ENCODE peak calls at places on chromosomes 11 and 22, in five cellular contexts. U is fibroblast of lung; J is right cardiac atrium; Z is neural progenitor cell; G is naive thymus-derived CD4-positive, alpha-beta T cell. R is an unnamed sample. For H3K27me3, the result is how much of the 10 kb centered on the place peaks cover.

GRCh38 chr11:135074397-135074998 is 662.5 kb upstream of the B3GAT1 start:
- DNase-seq in U (no peak), J (no peak), Z (peak), G (no peak), R (no peak)

GRCh38 chr22:21876486-21877176 is 9.2 kb upstream of the MAPK1 start:
- DNase-seq in U (peak), J (no peak), Z (no peak), G (no peak), R (no peak)

GRCh38 chr22:49929553-49929979 is 11.1 kb downstream of the CRELD2 start:
- DNase-seq in U (no peak), J (peak), Z (peak), G (peak), R (peak)

GRCh38 chr11:93560534-93560933 is 17.3 kb upstream of the SMCO4 start:
- DNase-seq in U (no peak), J (no peak), Z (no peak), G (no peak), R (no peak)

GRCh38 chr22:37032134-37032534 is 12.6 kb downstream of the MPST start:
- DNase-seq in U (no peak), J (no peak), Z (no peak), G (no peak), R (no peak)

GRCh38 chr11:44690651-44691050 is 36.1 kb upstream of the TSPAN18 start:
- DNase-seq in U (no peak), J (no peak), Z (no peak), G (no peak), R (no peak)

GRCh38 chr11:93476796-93477195 is 66.4 kb downstream of the SMCO4 start:
- DNase-seq in U (peak), J (no peak), Z (no peak), G (no peak), R (no peak)

GRCh38 chr22:23675502-23676415 is 15.1 kb upstream of the RGL4 start:
- DNase-seq in U (no peak), J (peak), Z (no peak), G (no peak), R (no peak)

GRCh38 chr22:33188316-33188715 is 130.1 kb upstream of the SYN3 start:
- DNase-seq in U (no peak), J (no peak), Z (no peak), G (no peak), R (no peak)

GRCh38 chr11:132658696-132659095 is 873.6 kb downstream of the OPCML start:
- DNase-seq in U (no peak), J (no peak), Z (no peak), G (no peak), R (no peak)

GRCh38 chr11:108115495-108116140 is 5.7 kb upstream of the ACAT1 start:
- DNase-seq in U (peak), J (peak), Z (peak), G (no peak), R (no peak)
- H3K27ac ChIP-seq in U (peak), J (peak), Z (no peak), G (no peak), R (no peak)

GRCh38 chr11:71247551-71248250 is 4.7 kb downstream of the SHANK2 start:
- DNase-seq in U (no peak), J (no peak), Z (peak), G (no peak), R (no peak)

GRCh38 chr11:71248656-71249055 is 3.7 kb downstream of the SHANK2 start:
- DNase-seq in U (no peak), J (no peak), Z (no peak), G (no peak), R (no peak)

GRCh38 chr11:71250512-71251158 is 1.7 kb downstream of the SHANK2 start:
- DNase-seq in U (no peak), J (no peak), Z (peak), G (no peak), R (no peak)

GRCh38 chr11:71248251-71248570 is 4.2 kb downstream of the SHANK2 start:
- DNase-seq in U (no peak), J (no peak), Z (no peak), G (no peak), R (no peak)

GRCh38 chr11:71249301-71249700 is 3.1 kb downstream of the SHANK2 start:
- DNase-seq in U (no peak), J (no peak), Z (no peak), G (no peak), R (no peak)
- H3K27me3 ChIP-seq in U (under half), J (under half), Z (half or more), G (under half), R (under half)

DNA sequence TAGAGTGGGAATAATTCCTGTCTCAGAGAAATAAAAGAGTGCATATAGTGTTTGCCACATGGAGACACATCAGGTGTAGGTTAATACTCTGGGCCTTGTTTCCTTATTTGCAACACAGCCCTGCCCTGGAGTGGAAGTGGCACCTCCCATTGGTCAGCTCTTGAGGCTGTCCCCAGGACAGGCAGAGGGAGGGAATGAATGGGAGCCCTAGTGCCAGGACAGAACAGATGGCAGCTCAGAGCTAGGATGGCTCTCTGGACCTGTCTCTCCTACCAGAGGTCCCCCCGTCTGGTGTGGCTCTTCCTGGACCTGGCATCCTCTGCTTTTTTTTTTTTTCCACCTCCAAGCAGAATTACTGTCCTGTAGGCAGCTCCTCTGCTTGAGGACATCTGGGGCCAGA is 35.6 kb downstream of the LIMK2 start:
- DNase-seq in U (no peak), J (no peak), Z (peak), G (no peak), R (no peak)
- H3K27ac ChIP-seq in U (no peak), J (no peak), Z (peak), G (no peak), R (no peak)

GRCh38 chr11:123392813-123393212 is 37.3 kb upstream of the GRAMD1B start:
- DNase-seq in U (no peak), J (no peak), Z (no peak), G (no peak), R (no peak)
- H3K27me3 ChIP-seq in U (under half), J (under half), Z (under half), G (under half), R (under half)

DNA sequence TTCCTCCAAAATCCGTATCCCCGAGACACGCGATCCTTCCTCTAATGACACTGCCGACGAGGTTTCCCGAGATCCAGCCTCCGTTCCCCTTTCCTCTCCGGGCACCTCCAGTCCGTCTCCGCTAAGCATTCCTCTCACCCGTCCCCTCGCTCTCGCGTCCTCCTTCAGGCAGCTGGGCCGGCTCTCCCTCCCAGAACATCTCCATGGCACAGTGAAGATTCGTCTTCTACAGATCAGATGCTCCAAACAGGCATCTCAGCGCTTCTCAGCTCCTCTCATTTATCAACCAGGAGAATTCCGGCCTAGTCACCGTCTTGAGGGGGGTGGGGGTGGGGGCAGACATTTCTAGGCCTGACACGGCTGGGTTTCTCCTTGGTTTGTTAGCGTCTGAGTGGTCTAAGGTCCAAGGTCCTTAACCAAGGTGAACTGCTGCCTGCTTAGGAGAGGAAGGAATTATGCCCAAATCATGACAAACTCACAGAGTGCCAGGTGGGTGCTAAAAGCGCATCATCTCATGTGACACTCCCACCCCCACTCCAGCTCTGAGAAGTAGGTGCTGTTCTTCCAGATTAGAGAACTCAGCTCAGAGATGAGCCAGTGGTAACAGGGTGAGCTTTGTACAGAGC is at the start of gene SPTBN2:
- DNase-seq in U (no peak), J (no peak), Z (peak), G (no peak), R (no peak)
- H3K27ac ChIP-seq in U (no peak), J (no peak), Z (no peak), G (no peak), R (no peak)

GRCh38 chr11:20604295-20604803 is 4.9 kb downstream of the SLC6A5 start:
- DNase-seq in U (no peak), J (no peak), Z (no peak), G (no peak), R (no peak)
- H3K27me3 ChIP-seq in U (under half), J (under half), Z (half or more), G (under half), R (under half)

GRCh38 chr11:119262668-119263351 is 54.1 kb downstream of the MCAM start:
- DNase-seq in U (peak), J (no peak), Z (no peak), G (no peak), R (no peak)

GRCh38 chr11:119266063-119266462 is 50.9 kb downstream of the MCAM start:
- DNase-seq in U (no peak), J (no peak), Z (no peak), G (no peak), R (no peak)

GRCh38 chr11:119267645-119268044 is 49.3 kb downstream of the MCAM start:
- DNase-seq in U (no peak), J (no peak), Z (no peak), G (no peak), R (no peak)

GRCh38 chr11:119266517-119267255 is 50.2 kb downstream of the MCAM start:
- DNase-seq in U (no peak), J (no peak), Z (no peak), G (peak), R (no peak)

GRCh38 chr11:119263352-119263940 is 53.5 kb downstream of the MCAM start:
- DNase-seq in U (no peak), J (no peak), Z (no peak), G (peak), R (no peak)
- H3K27ac ChIP-seq in U (no peak), J (peak), Z (no peak), G (peak), R (no peak)

R was measured in CD8-positive, alpha-beta T cell.